ENCODE peak calls at places on chromosome 11, in four cellular contexts. One of them, this sample, is unnamed. For H3K4me1 and H3K27me3, the result is how much of the 10 kb centered on the place peaks cover.

GRCh38 chr11:35216962-35217667 is 78.1 kb downstream of the CD44 start:
- DNase-seq in naive thymus-derived CD4-positive, alpha-beta T cell: peak
- DNase-seq in cardiac muscle cell: no peak
- DNase-seq in esophagus squamous epithelium: no peak
- DNase-seq in this sample: no peak

GRCh38 chr11:8266246-8267241 is 2.9 kb upstream of the LMO1 start:
- DNase-seq in esophagus squamous epithelium: no peak
- DNase-seq in naive thymus-derived CD4-positive, alpha-beta T cell: no peak
- DNase-seq in cardiac muscle cell: no peak
- DNase-seq in this sample: no peak

GRCh38 chr11:61783717-61784505 is 8.5 kb downstream of the TMEM258 start:
- DNase-seq in naive thymus-derived CD4-positive, alpha-beta T cell: no peak
- DNase-seq in cardiac muscle cell: peak
- DNase-seq in esophagus squamous epithelium: no peak
- DNase-seq in this sample: peak

GRCh38 chr11:381501-382072 is 12.3 kb downstream of the B4GALNT4 start:
- DNase-seq in cardiac muscle cell: no peak
- DNase-seq in esophagus squamous epithelium: no peak
- DNase-seq in naive thymus-derived CD4-positive, alpha-beta T cell: no peak
- DNase-seq in this sample: no peak

GRCh38 chr11:79437981-79438630 is 2.7 kb downstream of the TENM4 start:
- DNase-seq in naive thymus-derived CD4-positive, alpha-beta T cell: no peak
- DNase-seq in esophagus squamous epithelium: no peak
- DNase-seq in cardiac muscle cell: peak
- DNase-seq in this sample: no peak

GRCh38 chr11:123429851-123430735 is at the start of gene GRAMD1B:
- DNase-seq in esophagus squamous epithelium: no peak
- DNase-seq in naive thymus-derived CD4-positive, alpha-beta T cell: peak
- DNase-seq in cardiac muscle cell: peak
- DNase-seq in this sample: peak

GRCh38 chr11:59550368-59550841 is 39.1 kb downstream of the OR4D9 start:
- DNase-seq in cardiac muscle cell: peak
- DNase-seq in naive thymus-derived CD4-positive, alpha-beta T cell: peak
- DNase-seq in esophagus squamous epithelium: no peak
- DNase-seq in this sample: peak

GRCh38 chr11:83441596-83441995 is 155.4 kb upstream of the CCDC90B start:
- DNase-seq in esophagus squamous epithelium: no peak
- DNase-seq in naive thymus-derived CD4-positive, alpha-beta T cell: no peak
- DNase-seq in cardiac muscle cell: no peak
- DNase-seq in this sample: no peak

GRCh38 chr11:117909611-117910382 is 19.4 kb downstream of the TMPRSS13 start:
- DNase-seq in cardiac muscle cell: no peak
- DNase-seq in esophagus squamous epithelium: no peak
- DNase-seq in naive thymus-derived CD4-positive, alpha-beta T cell: no peak
- DNase-seq in this sample: no peak

GRCh38 chr11:69674267-69674885 is 777 bp downstream of the LTO1 start:
- DNase-seq in cardiac muscle cell: peak
- DNase-seq in esophagus squamous epithelium: no peak
- DNase-seq in naive thymus-derived CD4-positive, alpha-beta T cell: no peak
- DNase-seq in this sample: no peak

GRCh38 chr11:57310630-57311086 is 14.1 kb downstream of the TNKS1BP1 start:
- DNase-seq in naive thymus-derived CD4-positive, alpha-beta T cell: no peak
- DNase-seq in cardiac muscle cell: peak
- DNase-seq in esophagus squamous epithelium: no peak
- DNase-seq in this sample: peak

GRCh38 chr11:87466228-87466627 is 428.5 kb downstream of the TMEM135 start:
- DNase-seq in esophagus squamous epithelium: no peak
- DNase-seq in naive thymus-derived CD4-positive, alpha-beta T cell: no peak
- DNase-seq in cardiac muscle cell: no peak
- DNase-seq in this sample: no peak

GRCh38 chr11:12719221-12719620 is 45.0 kb downstream of the TEAD1 start:
- DNase-seq in cardiac muscle cell: peak
- DNase-seq in naive thymus-derived CD4-positive, alpha-beta T cell: no peak
- DNase-seq in esophagus squamous epithelium: no peak
- DNase-seq in this sample: no peak

GRCh38 chr11:68828155-68828931 is 13.4 kb downstream of the CPT1A start:
- DNase-seq in esophagus squamous epithelium: no peak
- DNase-seq in cardiac muscle cell: no peak
- DNase-seq in naive thymus-derived CD4-positive, alpha-beta T cell: no peak
- DNase-seq in this sample: no peak

GRCh38 chr11:62497132-62497915 is 49.3 kb downstream of the AHNAK start:
- DNase-seq in esophagus squamous epithelium: no peak
- DNase-seq in cardiac muscle cell: peak
- DNase-seq in naive thymus-derived CD4-positive, alpha-beta T cell: peak
- DNase-seq in this sample: no peak

GRCh38 chr11:117328414-117329010 is 858 bp downstream of the CEP164 start:
- DNase-seq in naive thymus-derived CD4-positive, alpha-beta T cell: no peak
- DNase-seq in esophagus squamous epithelium: no peak
- DNase-seq in cardiac muscle cell: peak
- DNase-seq in this sample: peak

DNA sequence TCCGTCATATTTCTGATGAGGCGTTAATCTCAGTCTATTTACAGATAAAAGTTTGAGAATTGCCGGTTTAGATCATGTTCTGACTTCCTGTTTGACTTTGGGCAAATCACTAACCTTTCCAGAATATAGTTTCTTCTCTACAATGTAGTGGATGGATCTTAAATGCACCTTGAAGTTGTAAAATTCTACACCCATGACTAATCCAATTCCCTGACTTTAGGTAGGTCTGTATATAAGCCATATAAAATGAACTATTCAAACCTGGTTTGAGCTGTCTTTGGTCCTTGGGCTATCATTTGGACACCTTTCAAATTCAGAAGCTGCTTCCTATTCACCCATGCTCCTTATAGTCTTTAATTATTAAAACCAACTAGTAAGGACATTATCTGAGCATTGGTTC is 52.2 kb upstream of the BLID start:
- DNase-seq in esophagus squamous epithelium: no peak
- DNase-seq in cardiac muscle cell: no peak
- DNase-seq in naive thymus-derived CD4-positive, alpha-beta T cell: no peak
- DNase-seq in this sample: no peak
- H3K4me1 ChIP-seq in esophagus squamous epithelium: under half
- H3K4me1 ChIP-seq in cardiac muscle cell: under half
- H3K4me1 ChIP-seq in naive thymus-derived CD4-positive, alpha-beta T cell: under half
- H3K4me1 ChIP-seq in this sample: under half

GRCh38 chr11:20707876-20708275 is 38.5 kb downstream of the NELL1 start:
- DNase-seq in esophagus squamous epithelium: no peak
- DNase-seq in cardiac muscle cell: no peak
- DNase-seq in naive thymus-derived CD4-positive, alpha-beta T cell: no peak
- DNase-seq in this sample: peak
- H3K4me3 ChIP-seq in esophagus squamous epithelium: no peak
- H3K4me3 ChIP-seq in cardiac muscle cell: no peak
- H3K4me3 ChIP-seq in naive thymus-derived CD4-positive, alpha-beta T cell: no peak
- H3K4me3 ChIP-seq in this sample: peak

GRCh38 chr11:121336279-121336947 is 43.8 kb downstream of the SC5D start:
- DNase-seq in naive thymus-derived CD4-positive, alpha-beta T cell: no peak
- DNase-seq in cardiac muscle cell: no peak
- DNase-seq in esophagus squamous epithelium: no peak
- DNase-seq in this sample: peak
- H3K27me3 ChIP-seq in naive thymus-derived CD4-positive, alpha-beta T cell: under half
- H3K27me3 ChIP-seq in cardiac muscle cell: under half
- H3K27me3 ChIP-seq in esophagus squamous epithelium: under half
- H3K27me3 ChIP-seq in this sample: under half

DNA sequence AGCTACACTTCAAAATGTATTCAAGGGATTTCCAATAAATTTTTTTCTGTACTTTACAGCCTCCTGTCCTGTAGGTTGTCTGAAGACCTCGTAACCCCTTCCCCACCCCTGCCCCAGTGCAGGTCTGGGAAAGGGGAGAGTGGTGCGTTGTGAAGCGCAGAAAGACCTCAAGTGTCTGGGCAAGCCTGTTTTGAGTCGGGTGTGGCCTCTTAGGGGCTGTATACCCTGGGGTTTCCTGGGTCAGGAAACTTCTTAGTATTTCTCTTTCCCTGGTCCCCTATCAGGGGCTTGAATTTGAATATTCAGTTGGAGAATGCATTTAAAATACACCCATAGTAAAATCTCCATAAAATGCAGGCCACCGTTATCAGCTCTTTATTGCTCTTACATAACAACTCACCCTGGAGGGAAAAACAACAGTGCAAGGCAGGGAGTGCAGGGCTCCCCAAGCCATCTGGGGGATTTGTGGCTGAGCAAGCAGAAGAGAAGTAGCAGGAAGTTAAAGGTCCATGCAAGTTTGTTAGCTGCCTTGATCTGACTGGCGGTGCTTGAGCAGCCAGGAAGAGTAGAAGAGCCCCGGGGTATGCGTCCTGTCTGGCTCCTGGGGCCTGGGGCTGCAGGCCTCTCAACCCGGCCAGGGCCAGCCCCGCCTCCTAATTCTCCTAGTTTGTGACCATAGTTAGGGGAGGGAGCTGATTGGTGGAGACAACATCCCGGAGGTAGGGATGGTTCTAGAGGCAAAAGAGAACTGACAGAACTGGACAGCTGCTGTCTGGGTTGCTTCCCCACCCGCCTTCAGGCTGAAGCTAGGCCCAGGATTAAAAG is 25.7 kb downstream of the ARHGAP1 start:
- DNase-seq in naive thymus-derived CD4-positive, alpha-beta T cell: peak
- DNase-seq in esophagus squamous epithelium: no peak
- DNase-seq in cardiac muscle cell: peak
- DNase-seq in this sample: peak
- H3K4me1 ChIP-seq in naive thymus-derived CD4-positive, alpha-beta T cell: half or more
- H3K4me1 ChIP-seq in esophagus squamous epithelium: half or more
- H3K4me1 ChIP-seq in cardiac muscle cell: under half
- H3K4me1 ChIP-seq in this sample: under half

GRCh38 chr11:32333335-32333991 is 101.9 kb downstream of the WT1 start:
- DNase-seq in naive thymus-derived CD4-positive, alpha-beta T cell: no peak
- DNase-seq in cardiac muscle cell: peak
- DNase-seq in esophagus squamous epithelium: no peak
- DNase-seq in this sample: no peak
- H3K4me3 ChIP-seq in naive thymus-derived CD4-positive, alpha-beta T cell: peak
- H3K4me3 ChIP-seq in cardiac muscle cell: no peak
- H3K4me3 ChIP-seq in esophagus squamous epithelium: peak
- H3K4me3 ChIP-seq in this sample: no peak

GRCh38 chr11:32162906-32163305 is 72.0 kb downstream of the RCN1 start:
- DNase-seq in naive thymus-derived CD4-positive, alpha-beta T cell: no peak
- DNase-seq in esophagus squamous epithelium: no peak
- DNase-seq in cardiac muscle cell: no peak
- DNase-seq in this sample: no peak
- H3K27me3 ChIP-seq in naive thymus-derived CD4-positive, alpha-beta T cell: under half
- H3K27me3 ChIP-seq in esophagus squamous epithelium: under half
- H3K27me3 ChIP-seq in cardiac muscle cell: under half
- H3K27me3 ChIP-seq in this sample: under half

GRCh38 chr11:64885367-64886286 is 7.2 kb upstream of the EHD1 start:
- DNase-seq in cardiac muscle cell: peak
- DNase-seq in naive thymus-derived CD4-positive, alpha-beta T cell: peak
- DNase-seq in esophagus squamous epithelium: no peak
- DNase-seq in this sample: no peak
- H3K4me1 ChIP-seq in cardiac muscle cell: under half
- H3K4me1 ChIP-seq in naive thymus-derived CD4-positive, alpha-beta T cell: under half
- H3K4me1 ChIP-seq in esophagus squamous epithelium: under half
- H3K4me1 ChIP-seq in this sample: under half

DNA sequence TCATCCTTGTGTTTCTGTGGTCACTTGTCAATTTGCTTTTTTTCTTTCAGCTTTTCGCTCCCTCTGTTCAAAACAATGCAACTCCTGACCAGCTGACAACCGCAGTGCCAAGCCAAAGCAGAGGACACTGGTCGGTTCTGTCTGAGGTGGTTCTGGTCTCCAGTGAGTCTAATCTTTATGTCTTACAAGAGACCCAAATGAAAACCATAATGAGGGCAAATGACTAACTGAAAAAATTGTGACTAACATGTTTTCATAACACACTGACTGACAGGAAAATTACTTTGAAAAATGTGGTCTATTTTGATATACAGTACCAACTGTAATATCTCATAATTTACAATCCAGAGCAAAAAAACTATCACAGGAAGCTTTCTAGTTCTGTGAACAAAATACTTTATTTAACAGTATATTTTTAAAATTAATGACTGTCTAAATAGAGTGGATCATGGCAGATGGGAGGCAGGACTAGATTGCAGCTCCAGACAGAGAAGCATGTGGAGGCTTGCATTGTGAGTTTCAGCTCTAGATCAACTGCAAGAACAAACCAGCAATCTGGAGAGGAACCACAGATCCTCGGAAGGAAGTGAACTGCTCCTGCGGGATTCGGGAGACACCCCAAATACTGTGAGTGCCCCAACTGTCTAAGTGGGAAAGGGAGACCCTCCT is 311.8 kb downstream of the SBF2 start:
- DNase-seq in cardiac muscle cell: peak
- DNase-seq in esophagus squamous epithelium: no peak
- DNase-seq in naive thymus-derived CD4-positive, alpha-beta T cell: no peak
- DNase-seq in this sample: no peak
- H3K4me3 ChIP-seq in cardiac muscle cell: no peak
- H3K4me3 ChIP-seq in esophagus squamous epithelium: no peak
- H3K4me3 ChIP-seq in naive thymus-derived CD4-positive, alpha-beta T cell: no peak
- H3K4me3 ChIP-seq in this sample: no peak

GRCh38 chr11:16610213-16610737 is 128.2 kb upstream of the C11orf58 start:
- DNase-seq in cardiac muscle cell: no peak
- DNase-seq in naive thymus-derived CD4-positive, alpha-beta T cell: no peak
- DNase-seq in esophagus squamous epithelium: no peak
- DNase-seq in this sample: no peak

GRCh38 chr11:16607675-16608644 is 130.5 kb upstream of the C11orf58 start:
- DNase-seq in esophagus squamous epithelium: no peak
- DNase-seq in cardiac muscle cell: peak
- DNase-seq in naive thymus-derived CD4-positive, alpha-beta T cell: no peak
- DNase-seq in this sample: peak

GRCh38 chr11:16610738-16611388 is 127.6 kb upstream of the C11orf58 start:
- DNase-seq in esophagus squamous epithelium: no peak
- DNase-seq in naive thymus-derived CD4-positive, alpha-beta T cell: no peak
- DNase-seq in cardiac muscle cell: no peak
- DNase-seq in this sample: no peak

GRCh38 chr11:16611395-16612233 is 126.8 kb upstream of the C11orf58 start:
- DNase-seq in cardiac muscle cell: no peak
- DNase-seq in naive thymus-derived CD4-positive, alpha-beta T cell: no peak
- DNase-seq in esophagus squamous epithelium: no peak
- DNase-seq in this sample: no peak

DNA sequence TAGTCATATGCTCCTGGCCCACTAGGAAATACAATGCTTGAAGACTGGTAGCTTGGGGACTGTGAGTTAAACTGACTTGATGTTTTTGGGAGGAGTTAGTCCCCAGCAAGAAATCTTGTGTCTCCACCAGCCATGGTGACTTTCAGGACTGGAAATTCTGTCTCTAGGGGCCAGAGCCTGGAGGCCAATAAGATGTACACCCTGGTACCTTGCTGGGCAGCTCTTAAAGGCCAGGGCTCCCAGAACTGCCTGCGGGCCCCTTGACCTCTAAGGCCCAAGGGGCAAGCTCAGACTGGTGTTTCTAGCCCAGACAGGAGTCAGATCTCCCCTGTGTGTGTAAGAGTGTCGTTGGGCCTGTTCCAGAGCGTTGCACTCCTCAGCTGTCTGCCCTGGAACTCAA is 128.7 kb upstream of the C11orf58 start:
- DNase-seq in esophagus squamous epithelium: no peak
- DNase-seq in naive thymus-derived CD4-positive, alpha-beta T cell: no peak
- DNase-seq in cardiac muscle cell: no peak
- DNase-seq in this sample: no peak
- H3K27me3 ChIP-seq in esophagus squamous epithelium: under half
- H3K27me3 ChIP-seq in naive thymus-derived CD4-positive, alpha-beta T cell: under half
- H3K27me3 ChIP-seq in cardiac muscle cell: half or more
- H3K27me3 ChIP-seq in this sample: under half